ENCODE peak calls at places on chromosome 16, in six cellular contexts. J is heart left ventricle, Y is ovary, K is small intestine, N is HCT116, X is AG04450. O is an unnamed sample. For H3K27me3, the result is how much of the 10 kb centered on the place peaks cover.

GRCh38 chr16:83826146-83826913 is 18.6 kb downstream of the HSBP1 start:
- DNase-seq in J (peak), Y (peak), K (peak), N (peak), X (peak), O (peak)

GRCh38 chr16:19753815-19754643 is 36.0 kb downstream of the IQCK start:
- DNase-seq in J (no peak), Y (no peak), K (peak), N (no peak), X (no peak), O (peak)

GRCh38 chr16:27405546-27406451 is 3.8 kb downstream of the IL21R start:
- DNase-seq in J (no peak), Y (no peak), K (no peak), N (no peak), X (no peak), O (no peak)

GRCh38 chr16:87409781-87410180 is 17.6 kb downstream of the MAP1LC3B start:
- DNase-seq in J (no peak), Y (no peak), K (no peak), N (no peak), X (no peak), O (no peak)

GRCh38 chr16:12057276-12057675 is 80.7 kb downstream of the SNX29 start:
- DNase-seq in J (no peak), Y (no peak), K (no peak), N (no peak), X (no peak), O (no peak)

GRCh38 chr16:52805559-52806168 is 247.0 kb downstream of the CHD9NB start:
- DNase-seq in J (no peak), Y (no peak), K (no peak), N (no peak), X (no peak), O (no peak)

GRCh38 chr16:27995378-27995777 is 68.1 kb downstream of the GSG1L start:
- DNase-seq in J (no peak), Y (no peak), K (no peak), N (no peak), X (no peak), O (no peak)

GRCh38 chr16:17225551-17225950 is 245.2 kb downstream of the XYLT1 start:
- DNase-seq in J (no peak), Y (no peak), K (peak), N (no peak), X (no peak), O (no peak)

GRCh38 chr16:23156946-23157460 is 7.8 kb upstream of the USP31 start:
- DNase-seq in J (no peak), Y (no peak), K (no peak), N (no peak), X (no peak), O (no peak)

GRCh38 chr16:15716694-15717447 is 66.8 kb downstream of the NDE1 start:
- DNase-seq in J (no peak), Y (no peak), K (no peak), N (no peak), X (no peak), O (no peak)

GRCh38 chr16:14199199-14199598 is 128.1 kb downstream of the MRTFB start:
- DNase-seq in J (no peak), Y (no peak), K (no peak), N (no peak), X (no peak), O (no peak)

GRCh38 chr16:11481987-11482386 is 104.7 kb downstream of the LITAF start:
- DNase-seq in J (no peak), Y (no peak), K (no peak), N (no peak), X (peak), O (peak)

GRCh38 chr16:27505297-27506236 is 44.1 kb downstream of the GTF3C1 start:
- DNase-seq in J (peak), Y (no peak), K (no peak), N (no peak), X (no peak), O (no peak)

GRCh38 chr16:11796227-11797165 is 562 bp downstream of the ZC3H7A start:
- DNase-seq in J (peak), Y (peak), K (peak), N (no peak), X (no peak), O (peak)

GRCh38 chr16:53429221-53429943 is 4.9 kb upstream of the RBL2 start:
- DNase-seq in J (no peak), Y (no peak), K (no peak), N (no peak), X (peak), O (no peak)

GRCh38 chr16:28258571-28258970 is 33.8 kb upstream of the SBK1 start:
- DNase-seq in J (peak), Y (no peak), K (no peak), N (no peak), X (no peak), O (no peak)

GRCh38 chr16:83458612-83459011 is 349.2 kb upstream of the HSBP1 start:
- DNase-seq in J (no peak), Y (no peak), K (no peak), N (no peak), X (no peak), O (peak)

GRCh38 chr16:85144026-85144915 is 32.0 kb upstream of the CIBAR2 start:
- DNase-seq in J (peak), Y (no peak), K (no peak), N (no peak), X (no peak), O (no peak)

GRCh38 chr16:17451835-17452234 is 18.9 kb downstream of the XYLT1 start:
- DNase-seq in J (no peak), Y (no peak), K (no peak), N (no peak), X (no peak), O (no peak)

GRCh38 chr16:12091569-12092346 is 115.2 kb downstream of the SNX29 start:
- DNase-seq in J (no peak), Y (no peak), K (no peak), N (no peak), X (no peak), O (no peak)

GRCh38 chr16:83738926-83739503 is 68.8 kb upstream of the HSBP1 start:
- DNase-seq in J (no peak), Y (no peak), K (no peak), N (no peak), X (no peak), O (no peak)

GRCh38 chr16:14302399-14303181 is 231.5 kb downstream of the MRTFB start:
- DNase-seq in J (peak), Y (peak), K (no peak), N (no peak), X (no peak), O (no peak)

GRCh38 chr16:11585460-11586374 is 1.0 kb downstream of the LITAF start:
- DNase-seq in J (no peak), Y (peak), K (no peak), N (no peak), X (no peak), O (no peak)

GRCh38 chr16:9094008-9094846 is 2.8 kb downstream of the HAPSTR1 start:
- DNase-seq in J (no peak), Y (no peak), K (peak), N (no peak), X (no peak), O (no peak)

GRCh38 chr16:85286970-85287814 is 174.9 kb upstream of the CIBAR2 start:
- DNase-seq in J (peak), Y (no peak), K (no peak), N (no peak), X (no peak), O (peak)

GRCh38 chr16:78286076-78286475 is 186.6 kb downstream of the WWOX start:
- DNase-seq in J (no peak), Y (no peak), K (no peak), N (no peak), X (no peak), O (no peak)

GRCh38 chr16:67137605-67138004 is 13.2 kb downstream of the B3GNT9 start:
- DNase-seq in J (no peak), Y (no peak), K (no peak), N (no peak), X (no peak), O (no peak)

GRCh38 chr16:47887496-47887895 is 268.3 kb downstream of the ABCC12 start:
- DNase-seq in J (no peak), Y (no peak), K (no peak), N (no peak), X (no peak), O (no peak)

GRCh38 chr16:11560701-11561439 is 25.8 kb downstream of the LITAF start:
- DNase-seq in J (peak), Y (peak), K (peak), N (no peak), X (no peak), O (no peak)

GRCh38 chr16:85205747-85206471 is 93.6 kb upstream of the CIBAR2 start:
- DNase-seq in J (no peak), Y (peak), K (peak), N (no peak), X (no peak), O (no peak)

GRCh38 chr16:13923703-13924298 is 3.8 kb downstream of the ERCC4 start:
- DNase-seq in J (no peak), Y (no peak), K (peak), N (peak), X (no peak), O (no peak)

GRCh38 chr16:19071811-19072777 is 4.7 kb downstream of the COQ7 start:
- DNase-seq in J (peak), Y (no peak), K (peak), N (peak), X (no peak), O (peak)

GRCh38 chr16:46690281-46691178 is 1.1 kb downstream of the ORC6 start:
- DNase-seq in J (no peak), Y (no peak), K (peak), N (no peak), X (no peak), O (peak)

GRCh38 chr16:1084971-1085370 is 11.1 kb downstream of the C1QTNF8 start:
- DNase-seq in J (no peak), Y (no peak), K (no peak), N (no peak), X (no peak), O (no peak)
- H3K27me3 ChIP-seq in J (half or more), Y (under half), K (under half), N (under half), X (under half), O (half or more)

GRCh38 chr16:31007684-31008083 is 2.8 kb downstream of the STX1B start:
- DNase-seq in J (no peak), Y (no peak), K (no peak), N (no peak), X (no peak), O (no peak)
- H3K27me3 ChIP-seq in J (half or more), Y (under half), K (under half), N (under half), X (under half), O (under half)

GRCh38 chr16:50083996-50084395 is 18.2 kb downstream of the HEATR3 start:
- DNase-seq in J (no peak), Y (no peak), K (no peak), N (no peak), X (no peak), O (no peak)

GRCh38 chr16:50088302-50088701 is 22.5 kb downstream of the HEATR3 start:
- DNase-seq in J (no peak), Y (no peak), K (no peak), N (no peak), X (no peak), O (no peak)

GRCh38 chr16:50081428-50082018 is 15.8 kb downstream of the HEATR3 start:
- DNase-seq in J (no peak), Y (no peak), K (no peak), N (no peak), X (no peak), O (no peak)

DNA sequence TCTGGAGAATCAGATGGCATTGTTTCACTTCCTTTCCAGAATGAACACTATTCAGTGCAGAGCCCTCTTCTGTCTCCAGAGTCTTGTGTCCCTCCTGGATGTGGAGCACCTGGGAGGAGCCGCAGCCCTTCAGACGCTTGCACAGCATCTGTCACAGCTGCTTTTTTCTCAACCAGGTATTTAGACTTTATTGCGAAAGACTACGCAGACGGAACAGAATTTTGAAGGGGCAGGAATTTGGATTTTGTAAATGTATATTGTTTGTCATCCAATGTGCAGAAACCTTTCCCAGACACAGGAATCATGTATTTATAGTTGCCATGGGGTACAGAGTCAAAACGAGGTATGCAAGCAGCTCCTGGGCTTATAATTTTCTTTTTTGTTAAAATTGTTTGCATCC is 20.4 kb downstream of the HEATR3 start:
- DNase-seq in J (no peak), Y (no peak), K (no peak), N (no peak), X (no peak), O (no peak)
- H3K27me3 ChIP-seq in J (under half), Y (under half), K (under half), N (under half), X (under half), O (under half)

GRCh38 chr16:89281829-89282228 is 64.3 kb downstream of the ZNF778 start:
- DNase-seq in J (no peak), Y (no peak), K (no peak), N (no peak), X (no peak), O (no peak)

GRCh38 chr16:89282523-89282922 is 65.0 kb downstream of the ZNF778 start:
- DNase-seq in J (no peak), Y (no peak), K (no peak), N (no peak), X (no peak), O (no peak)

GRCh38 chr16:89279666-89280481 is 62.4 kb downstream of the ZNF778 start:
- DNase-seq in J (no peak), Y (no peak), K (no peak), N (no peak), X (no peak), O (no peak)

GRCh38 chr16:89281189-89281577 is 63.7 kb downstream of the ZNF778 start:
- DNase-seq in J (no peak), Y (no peak), K (no peak), N (no peak), X (no peak), O (no peak)

DNA sequence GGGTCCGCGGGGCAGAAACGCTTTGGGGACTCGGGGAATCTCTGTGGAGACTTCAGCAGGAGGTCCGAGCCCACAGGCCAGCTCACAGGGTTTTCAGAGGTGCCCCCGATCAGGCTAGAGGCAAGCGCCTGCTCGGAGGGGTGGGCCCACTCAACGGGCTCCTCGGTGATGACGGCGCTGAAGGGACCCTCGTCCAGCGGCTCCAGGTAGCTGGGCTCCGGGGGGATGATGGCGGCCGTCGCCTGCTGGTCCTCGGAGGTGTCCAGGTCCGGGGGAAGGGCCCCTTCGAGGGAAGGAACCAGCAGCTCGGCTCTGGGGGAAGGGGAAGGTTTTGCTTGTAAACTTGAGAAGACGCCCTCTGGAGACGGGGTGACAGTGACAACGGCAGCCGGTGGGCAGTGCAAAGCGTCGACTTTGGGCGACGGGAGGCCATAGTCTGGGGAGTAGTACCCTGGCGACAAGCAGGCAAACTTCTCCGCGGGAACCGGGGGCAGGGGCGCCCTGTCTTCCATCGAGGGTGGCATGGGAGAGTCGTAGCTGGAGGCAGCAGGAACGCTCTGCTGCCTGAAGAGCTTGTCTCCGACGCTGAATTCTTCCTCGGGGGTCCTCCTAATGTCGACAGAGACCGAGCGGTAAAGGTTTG is 63.2 kb downstream of the ZNF778 start:
- DNase-seq in J (no peak), Y (no peak), K (no peak), N (no peak), X (no peak), O (no peak)
- H3K27me3 ChIP-seq in J (under half), Y (under half), K (under half), N (under half), X (under half), O (under half)

DNA sequence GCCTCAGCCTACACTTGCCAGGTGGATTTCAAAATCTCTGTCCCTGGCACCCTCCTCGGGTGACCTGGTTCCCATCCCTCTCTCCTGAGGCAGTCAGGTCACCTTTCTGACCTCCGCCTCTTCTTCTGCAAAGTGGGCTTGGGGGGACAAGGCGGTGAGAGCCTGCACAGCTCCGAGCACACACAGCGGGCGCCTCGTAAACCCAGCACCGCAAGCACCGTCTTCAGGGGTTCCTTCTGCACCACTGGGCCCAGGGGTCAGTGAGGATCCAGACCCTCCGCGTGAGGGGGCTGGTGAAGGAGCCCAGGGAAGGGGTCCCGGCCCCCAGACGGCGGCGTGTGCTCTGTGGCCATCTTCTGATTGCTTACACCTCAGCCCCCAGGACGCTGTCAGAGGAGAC is 2.9 kb downstream of the CBFA2T3 start:
- DNase-seq in J (no peak), Y (no peak), K (no peak), N (no peak), X (no peak), O (no peak)
- H3K27me3 ChIP-seq in J (under half), Y (under half), K (under half), N (under half), X (half or more), O (half or more)

GRCh38 chr16:57540387-57540786 is 2.1 kb upstream of the ADGRG5 start:
- DNase-seq in J (no peak), Y (no peak), K (no peak), N (no peak), X (no peak), O (no peak)
- H3K27me3 ChIP-seq in J (under half), Y (under half), K (under half), N (under half), X (under half), O (under half)